ENCODE peak calls at places on chromosomes 11 and 22, in ten cellular contexts. F is PC-3, B is astrocyte of the cerebellum, S is testis, Z is body of pancreas, J is mucosa of descending colon, W is AG10803, H is cardiac muscle cell, O is tibial nerve, A is Peyer's patch. V is an unnamed sample.

GRCh38 chr22:20799449-20799848 is 25.5 kb downstream of the SERPIND1 start:
- DNase-seq in F (no peak), B (no peak), S (no peak), Z (no peak), J (no peak), W (no peak), H (no peak), O (no peak), A (no peak), V (no peak)

GRCh38 chr11:104700609-104701008 is 197.7 kb downstream of the CASP12 start:
- DNase-seq in F (no peak), B (peak; percentile 69), S (no peak), Z (no peak), J (no peak), W (peak; percentile 66), H (peak; percentile 78), O (no peak), A (no peak), V (peak; percentile 61)

GRCh38 chr11:116742104-116742503 is 30.7 kb downstream of the BUD13 start:
- DNase-seq in F (no peak), B (no peak), S (no peak), Z (no peak), J (no peak), W (no peak), H (peak; percentile 42), O (no peak), A (no peak), V (peak; percentile 65)

GRCh38 chr11:12410006-12410728 is 32.8 kb downstream of the PARVA start:
- DNase-seq in F (peak; percentile 30), B (no peak), S (no peak), Z (no peak), J (no peak), W (peak; percentile 78), H (peak; percentile 88), O (no peak), A (no peak), V (peak; percentile 56)

GRCh38 chr11:12090761-12091261 is 19.6 kb upstream of the MICAL2 start:
- DNase-seq in F (peak; percentile 93), B (no peak), S (no peak), Z (peak; percentile 30), J (peak; percentile 91), W (no peak), H (no peak), O (no peak), A (peak; percentile 90), V (no peak)

GRCh38 chr22:26942301-26942927 is 285.0 kb downstream of the MIAT start:
- DNase-seq in F (no peak), B (no peak), S (no peak), Z (no peak), J (no peak), W (no peak), H (no peak), O (no peak), A (no peak), V (peak; percentile 1)

GRCh38 chr11:18650859-18651557 is 16.9 kb upstream of the SPTY2D1 start:
- DNase-seq in F (peak; percentile 62), B (peak; percentile 26), S (peak; percentile 84), Z (peak; percentile 69), J (peak; percentile 75), W (peak; percentile 48), H (peak; percentile 78), O (no peak), A (peak; percentile 81), V (peak; percentile 83)

GRCh38 chr22:19121631-19122142 is 525 bp downstream of the DGCR2 start:
- DNase-seq in F (peak; percentile 22), B (no peak), S (peak; percentile 64), Z (peak; percentile 74), J (peak; percentile 59), W (peak; percentile 20), H (peak; percentile 30), O (peak; percentile 26), A (peak; percentile 67), V (no peak)

GRCh38 chr11:95641506-95641905 is 148.1 kb downstream of the FAM76B start:
- DNase-seq in F (no peak), B (no peak), S (peak; percentile 14), Z (no peak), J (no peak), W (no peak), H (no peak), O (peak; percentile 45), A (no peak), V (peak; percentile 23)

GRCh38 chr11:96314326-96315050 is 28.5 kb downstream of the MAML2 start:
- DNase-seq in F (peak; percentile 94), B (no peak), S (no peak), Z (no peak), J (no peak), W (peak; percentile 83), H (peak; percentile 61), O (no peak), A (no peak), V (peak; percentile 66)

GRCh38 chr22:26589367-26589844 is 526 bp downstream of the TPST2 start:
- DNase-seq in F (peak; percentile 4), B (no peak), S (peak; percentile 38), Z (peak; percentile 32), J (peak; percentile 49), W (peak; percentile 34), H (peak; percentile 24), O (no peak), A (peak; percentile 70), V (no peak)

GRCh38 chr11:122399375-122399774 is 256.1 kb upstream of the UBASH3B start:
- DNase-seq in F (no peak), B (no peak), S (no peak), Z (no peak), J (no peak), W (no peak), H (no peak), O (no peak), A (no peak), V (no peak)

GRCh38 chr22:17890892-17891291 is 116.6 kb upstream of the BID start:
- DNase-seq in F (no peak), B (no peak), S (no peak), Z (no peak), J (no peak), W (no peak), H (no peak), O (no peak), A (no peak), V (no peak)

GRCh38 chr22:40241200-40241763 is 63.6 kb downstream of the TNRC6B start:
- DNase-seq in F (no peak), B (no peak), S (no peak), Z (no peak), J (no peak), W (no peak), H (no peak), O (no peak), A (no peak), V (no peak)

GRCh38 chr22:40425082-40425481 is 54.7 kb downstream of the SGSM3 start:
- DNase-seq in F (no peak), B (no peak), S (no peak), Z (no peak), J (no peak), W (no peak), H (no peak), O (no peak), A (no peak), V (no peak)

GRCh38 chr22:44567846-44568493 is 69.9 kb upstream of the RTL6 start:
- DNase-seq in F (peak; percentile 36), B (peak; percentile 9), S (peak; percentile 34), Z (peak; percentile 56), J (peak; percentile 51), W (peak; percentile 45), H (peak; percentile 65), O (no peak), A (peak; percentile 72), V (peak; percentile 58)

GRCh38 chr22:39144101-39144815 is 8.2 kb downstream of the CBX7 start:
- DNase-seq in F (peak; percentile 17), B (no peak), S (peak; percentile 38), Z (peak; percentile 59), J (peak; percentile 67), W (peak; percentile 50), H (peak; percentile 54), O (no peak), A (peak; percentile 76), V (peak; percentile 43)

GRCh38 chr11:75270896-75271415 is 30.4 kb downstream of the TPBGL start:
- DNase-seq in F (peak; percentile 63), B (no peak), S (peak; percentile 42), Z (no peak), J (no peak), W (peak; percentile 36), H (no peak), O (no peak), A (peak; percentile 42), V (peak; percentile 23)
- TF ChIP-seq CTCF in F (peak; percentile 88), B (peak; percentile 53), S (no peak), Z (no peak), J (no peak), W (peak; percentile 43), H (peak; percentile 41), O (peak; percentile 21), A (peak; percentile 44), V (peak; percentile 46)

DNA sequence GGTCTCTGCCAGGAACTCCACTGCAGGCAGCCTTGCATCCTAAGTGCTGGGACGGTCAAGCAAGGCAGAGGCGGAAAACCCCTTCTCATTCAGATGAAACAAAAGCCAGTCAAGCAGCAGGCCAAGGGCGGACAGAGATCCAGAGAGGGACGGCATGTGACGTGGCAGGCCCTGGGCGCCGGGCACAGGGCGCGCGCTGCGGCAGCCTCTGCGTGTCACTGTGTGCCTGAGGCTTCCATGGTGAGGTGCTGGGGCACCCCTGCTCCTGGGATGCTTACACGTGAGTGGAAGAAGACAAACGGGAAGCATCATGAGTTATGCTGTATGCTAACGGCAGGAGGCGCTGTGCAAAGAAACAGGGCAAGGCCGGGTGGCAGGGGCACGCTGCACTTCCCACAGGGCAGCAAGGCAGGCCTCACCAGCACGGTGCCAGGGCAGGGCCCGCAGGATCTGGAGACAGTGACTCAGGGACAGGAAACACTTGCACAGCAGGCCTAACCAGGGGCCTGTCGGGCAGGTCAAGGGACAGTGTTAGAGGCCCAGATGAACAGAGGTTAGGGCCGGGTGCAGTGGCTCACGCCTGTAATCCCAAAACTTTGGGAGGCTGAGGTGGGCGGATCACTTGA is 6.1 kb downstream of the TOLLIP start:
- DNase-seq in F (peak; percentile 87), B (no peak), S (no peak), Z (peak; percentile 51), J (no peak), W (no peak), H (no peak), O (no peak), A (peak; percentile 76), V (no peak)
- TF ChIP-seq CTCF in F (peak; percentile 85), B (peak; percentile 50), S (peak; percentile 16), Z (peak; percentile 15), J (peak; percentile 18), W (no peak), H (peak; percentile 14), O (no peak), A (no peak), V (no peak)

DNA sequence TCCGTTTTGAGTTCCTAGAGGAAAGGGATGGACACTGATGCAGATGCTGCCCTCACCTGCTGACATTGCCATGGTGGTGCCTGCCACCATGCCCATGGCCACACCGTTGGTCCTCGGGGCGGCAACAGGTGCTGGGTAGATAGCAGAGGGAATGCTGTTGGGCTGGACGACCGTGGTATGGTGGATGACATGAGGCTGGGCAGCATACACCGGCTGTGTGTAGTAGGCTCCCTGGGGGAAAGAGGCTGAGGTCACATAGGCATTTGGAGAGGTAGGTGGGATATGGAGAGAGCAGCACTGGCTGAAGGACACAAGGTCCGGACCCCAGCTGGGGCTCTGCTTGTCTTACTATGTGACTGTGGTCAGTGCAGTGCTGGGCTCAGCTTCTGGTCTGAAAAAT is 33.2 kb downstream of the RELT start:
- DNase-seq in F (no peak), B (no peak), S (no peak), Z (no peak), J (no peak), W (no peak), H (no peak), O (no peak), A (no peak), V (no peak)
- TF ChIP-seq CTCF in F (no peak), B (no peak), S (no peak), Z (no peak), J (no peak), W (no peak), H (no peak), O (no peak), A (no peak), V (no peak)

GRCh38 chr11:65911682-65912568 is 6.9 kb downstream of the C11orf68 start:
- DNase-seq in F (peak; percentile 99), B (no peak), S (peak; percentile 53), Z (no peak), J (peak; percentile 35), W (peak; percentile 89), H (peak; percentile 82), O (no peak), A (no peak), V (peak; percentile 88)
- TF ChIP-seq CTCF in F (peak; percentile 66), B (peak; percentile 23), S (no peak), Z (no peak), J (no peak), W (peak; percentile 54), H (peak; percentile 34), O (peak; percentile 5), A (no peak), V (peak; percentile 29)

V was measured in fibroblast of the aortic adventitia.